ENCODE peak calls at places on chromosomes 2 and 18, in ten cellular contexts. One of them, this sample, is unnamed. For H3K4me1, the result is how much of the 10 kb centered on the place peaks cover.

GRCh38 chr2:54855434-54855833 is 132.0 kb downstream of the EML6 start:
- DNase-seq in colonic mucosa: no peak
- DNase-seq in effector memory CD4-positive, alpha-beta T cell: no peak
- DNase-seq in ovary: no peak
- DNase-seq in CD4-positive, CD25-positive, alpha-beta regulatory T cell: no peak
- DNase-seq in heart right ventricle: no peak
- DNase-seq in PC-3: peak
- DNase-seq in H9: no peak
- DNase-seq in right cardiac atrium: no peak
- DNase-seq in hepatocyte: no peak
- DNase-seq in this sample: no peak

GRCh38 chr2:121527009-121527682 is 3.5 kb upstream of the RNU4ATAC start:
- DNase-seq in colonic mucosa: no peak
- DNase-seq in effector memory CD4-positive, alpha-beta T cell: no peak
- DNase-seq in ovary: no peak
- DNase-seq in CD4-positive, CD25-positive, alpha-beta regulatory T cell: no peak
- DNase-seq in heart right ventricle: no peak
- DNase-seq in PC-3: peak
- DNase-seq in H9: no peak
- DNase-seq in right cardiac atrium: no peak
- DNase-seq in hepatocyte: no peak
- DNase-seq in this sample: no peak

GRCh38 chr2:100470898-100471514 is 724 bp downstream of the NMS start:
- DNase-seq in colonic mucosa: no peak
- DNase-seq in effector memory CD4-positive, alpha-beta T cell: no peak
- DNase-seq in ovary: peak
- DNase-seq in CD4-positive, CD25-positive, alpha-beta regulatory T cell: no peak
- DNase-seq in heart right ventricle: no peak
- DNase-seq in PC-3: no peak
- DNase-seq in H9: peak
- DNase-seq in right cardiac atrium: peak
- DNase-seq in hepatocyte: peak
- DNase-seq in this sample: no peak

GRCh38 chr2:191222507-191222906 is 22.7 kb upstream of the MYO1B start:
- DNase-seq in colonic mucosa: no peak
- DNase-seq in effector memory CD4-positive, alpha-beta T cell: no peak
- DNase-seq in ovary: no peak
- DNase-seq in CD4-positive, CD25-positive, alpha-beta regulatory T cell: no peak
- DNase-seq in heart right ventricle: peak
- DNase-seq in PC-3: no peak
- DNase-seq in H9: no peak
- DNase-seq in right cardiac atrium: peak
- DNase-seq in hepatocyte: no peak
- DNase-seq in this sample: no peak

GRCh38 chr2:198775737-198776136 is 682.0 kb downstream of the SATB2 start:
- DNase-seq in colonic mucosa: peak
- DNase-seq in effector memory CD4-positive, alpha-beta T cell: no peak
- DNase-seq in ovary: no peak
- DNase-seq in CD4-positive, CD25-positive, alpha-beta regulatory T cell: no peak
- DNase-seq in heart right ventricle: no peak
- DNase-seq in PC-3: no peak
- DNase-seq in H9: no peak
- DNase-seq in right cardiac atrium: no peak
- DNase-seq in hepatocyte: no peak
- DNase-seq in this sample: no peak

GRCh38 chr18:12391487-12392136 is 14.6 kb upstream of the AFG3L2 start:
- DNase-seq in colonic mucosa: peak
- DNase-seq in effector memory CD4-positive, alpha-beta T cell: peak
- DNase-seq in ovary: peak
- DNase-seq in CD4-positive, CD25-positive, alpha-beta regulatory T cell: peak
- DNase-seq in heart right ventricle: peak
- DNase-seq in PC-3: peak
- DNase-seq in H9: no peak
- DNase-seq in right cardiac atrium: peak
- DNase-seq in hepatocyte: peak
- DNase-seq in this sample: peak

GRCh38 chr2:20880221-20880771 is 57.4 kb upstream of the LDAH start:
- DNase-seq in colonic mucosa: no peak
- DNase-seq in effector memory CD4-positive, alpha-beta T cell: no peak
- DNase-seq in ovary: no peak
- DNase-seq in CD4-positive, CD25-positive, alpha-beta regulatory T cell: no peak
- DNase-seq in heart right ventricle: no peak
- DNase-seq in PC-3: peak
- DNase-seq in H9: peak
- DNase-seq in right cardiac atrium: no peak
- DNase-seq in hepatocyte: no peak
- DNase-seq in this sample: peak

GRCh38 chr2:221850076-221850475 is 278.0 kb upstream of the EPHA4 start:
- DNase-seq in colonic mucosa: no peak
- DNase-seq in effector memory CD4-positive, alpha-beta T cell: no peak
- DNase-seq in ovary: no peak
- DNase-seq in CD4-positive, CD25-positive, alpha-beta regulatory T cell: no peak
- DNase-seq in heart right ventricle: no peak
- DNase-seq in PC-3: peak
- DNase-seq in H9: no peak
- DNase-seq in right cardiac atrium: no peak
- DNase-seq in hepatocyte: no peak
- DNase-seq in this sample: no peak

GRCh38 chr2:173343921-173344320 is 10.8 kb upstream of the CDCA7 start:
- DNase-seq in colonic mucosa: no peak
- DNase-seq in effector memory CD4-positive, alpha-beta T cell: no peak
- DNase-seq in ovary: no peak
- DNase-seq in CD4-positive, CD25-positive, alpha-beta regulatory T cell: no peak
- DNase-seq in heart right ventricle: no peak
- DNase-seq in PC-3: no peak
- DNase-seq in H9: no peak
- DNase-seq in right cardiac atrium: no peak
- DNase-seq in hepatocyte: no peak
- DNase-seq in this sample: no peak

GRCh38 chr2:137769406-137769805 is 194.9 kb upstream of the HNMT start:
- DNase-seq in colonic mucosa: no peak
- DNase-seq in effector memory CD4-positive, alpha-beta T cell: no peak
- DNase-seq in ovary: no peak
- DNase-seq in CD4-positive, CD25-positive, alpha-beta regulatory T cell: no peak
- DNase-seq in heart right ventricle: no peak
- DNase-seq in PC-3: no peak
- DNase-seq in H9: no peak
- DNase-seq in right cardiac atrium: no peak
- DNase-seq in hepatocyte: no peak
- DNase-seq in this sample: no peak

GRCh38 chr18:3679254-3679653 is 229.3 kb downstream of the TGIF1 start:
- DNase-seq in colonic mucosa: no peak
- DNase-seq in effector memory CD4-positive, alpha-beta T cell: no peak
- DNase-seq in ovary: no peak
- DNase-seq in CD4-positive, CD25-positive, alpha-beta regulatory T cell: no peak
- DNase-seq in heart right ventricle: no peak
- DNase-seq in PC-3: no peak
- DNase-seq in H9: no peak
- DNase-seq in right cardiac atrium: no peak
- DNase-seq in hepatocyte: no peak
- DNase-seq in this sample: no peak

GRCh38 chr18:34086370-34086769 is 138.3 kb downstream of the NOL4 start:
- DNase-seq in colonic mucosa: no peak
- DNase-seq in effector memory CD4-positive, alpha-beta T cell: no peak
- DNase-seq in ovary: no peak
- DNase-seq in CD4-positive, CD25-positive, alpha-beta regulatory T cell: no peak
- DNase-seq in heart right ventricle: no peak
- DNase-seq in PC-3: no peak
- DNase-seq in H9: no peak
- DNase-seq in right cardiac atrium: no peak
- DNase-seq in hepatocyte: no peak
- DNase-seq in this sample: no peak

GRCh38 chr2:30620102-30620501 is 173.1 kb downstream of the LCLAT1 start:
- DNase-seq in colonic mucosa: no peak
- DNase-seq in effector memory CD4-positive, alpha-beta T cell: no peak
- DNase-seq in ovary: no peak
- DNase-seq in CD4-positive, CD25-positive, alpha-beta regulatory T cell: no peak
- DNase-seq in heart right ventricle: no peak
- DNase-seq in PC-3: no peak
- DNase-seq in H9: no peak
- DNase-seq in right cardiac atrium: no peak
- DNase-seq in hepatocyte: no peak
- DNase-seq in this sample: no peak

GRCh38 chr18:9838144-9838877 is 47.5 kb upstream of the TXNDC2 start:
- DNase-seq in colonic mucosa: no peak
- DNase-seq in effector memory CD4-positive, alpha-beta T cell: no peak
- DNase-seq in ovary: no peak
- DNase-seq in CD4-positive, CD25-positive, alpha-beta regulatory T cell: no peak
- DNase-seq in heart right ventricle: peak
- DNase-seq in PC-3: no peak
- DNase-seq in H9: peak
- DNase-seq in right cardiac atrium: peak
- DNase-seq in hepatocyte: peak
- DNase-seq in this sample: no peak

GRCh38 chr2:188089896-188090295 is 201.8 kb upstream of the GULP1 start:
- DNase-seq in colonic mucosa: no peak
- DNase-seq in effector memory CD4-positive, alpha-beta T cell: no peak
- DNase-seq in ovary: no peak
- DNase-seq in CD4-positive, CD25-positive, alpha-beta regulatory T cell: no peak
- DNase-seq in heart right ventricle: no peak
- DNase-seq in PC-3: no peak
- DNase-seq in H9: no peak
- DNase-seq in right cardiac atrium: no peak
- DNase-seq in hepatocyte: no peak
- DNase-seq in this sample: no peak

DNA sequence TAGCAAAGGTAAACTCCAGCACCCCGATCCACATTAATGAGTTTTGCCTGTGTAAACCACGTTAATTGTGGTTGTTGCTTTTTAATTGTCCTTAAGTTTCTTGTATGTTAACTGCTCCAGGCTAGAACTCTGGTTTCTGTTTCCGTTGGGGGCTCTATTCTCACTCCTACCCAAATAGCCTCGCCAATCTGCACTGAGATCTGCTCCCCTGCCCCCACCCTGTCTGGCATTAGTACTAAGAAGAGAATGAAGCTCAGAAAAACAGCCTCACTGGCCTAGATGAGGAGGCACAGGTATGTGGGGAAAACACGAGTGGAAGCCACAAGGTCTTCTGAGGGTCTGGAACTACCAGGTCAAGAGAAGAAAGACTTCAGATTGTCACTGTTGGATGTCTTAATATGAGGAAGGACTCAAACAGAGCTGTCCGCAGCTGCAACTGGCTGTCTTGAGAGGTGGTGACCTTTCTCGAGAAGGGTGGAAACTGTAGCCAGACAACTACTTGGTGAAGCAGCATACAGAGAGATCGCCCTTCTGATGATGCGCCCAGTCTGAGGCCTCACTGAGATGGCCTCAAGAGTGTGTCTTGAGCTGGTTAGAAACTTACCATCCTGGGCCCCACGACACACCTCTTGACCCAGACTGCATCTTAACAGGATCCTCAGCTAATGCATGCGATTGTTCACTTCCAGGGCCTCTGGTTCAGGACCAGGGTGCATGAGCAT is 73.1 kb downstream of the TGOLN2 start:
- DNase-seq in colonic mucosa: no peak
- DNase-seq in effector memory CD4-positive, alpha-beta T cell: no peak
- DNase-seq in ovary: no peak
- DNase-seq in CD4-positive, CD25-positive, alpha-beta regulatory T cell: no peak
- DNase-seq in heart right ventricle: no peak
- DNase-seq in PC-3: no peak
- DNase-seq in H9: no peak
- DNase-seq in right cardiac atrium: no peak
- DNase-seq in hepatocyte: no peak
- DNase-seq in this sample: no peak
- H3K4me1 ChIP-seq in colonic mucosa: under half
- H3K4me1 ChIP-seq in effector memory CD4-positive, alpha-beta T cell: under half
- H3K4me1 ChIP-seq in ovary: under half
- H3K4me1 ChIP-seq in CD4-positive, CD25-positive, alpha-beta regulatory T cell: under half
- H3K4me1 ChIP-seq in heart right ventricle: half or more
- H3K4me1 ChIP-seq in PC-3: under half
- H3K4me1 ChIP-seq in H9: under half
- H3K4me1 ChIP-seq in right cardiac atrium: under half
- H3K4me1 ChIP-seq in hepatocyte: half or more
- H3K4me1 ChIP-seq in this sample: half or more

DNA sequence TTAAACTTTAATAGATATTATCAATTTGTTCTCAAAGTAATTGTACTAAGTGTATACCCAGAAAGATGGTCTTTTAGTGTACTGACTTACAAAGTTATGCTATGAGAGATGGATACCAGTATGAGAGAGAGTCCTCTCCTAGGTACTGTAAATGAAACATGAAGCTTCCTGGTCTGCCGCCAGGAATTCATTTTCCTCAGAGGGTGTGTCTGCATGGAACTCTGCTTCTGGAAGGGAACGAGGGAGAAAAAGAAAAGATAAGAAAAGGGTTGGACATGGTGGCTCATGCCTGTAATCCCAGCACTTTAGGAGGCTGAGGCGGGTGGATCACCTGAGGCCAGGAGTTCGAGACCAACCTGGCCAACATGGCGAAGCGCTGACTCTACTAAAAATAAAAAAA is 2.2 kb upstream of the SSB start:
- DNase-seq in colonic mucosa: peak
- DNase-seq in effector memory CD4-positive, alpha-beta T cell: no peak
- DNase-seq in ovary: no peak
- DNase-seq in CD4-positive, CD25-positive, alpha-beta regulatory T cell: no peak
- DNase-seq in heart right ventricle: no peak
- DNase-seq in PC-3: peak
- DNase-seq in H9: no peak
- DNase-seq in right cardiac atrium: no peak
- DNase-seq in hepatocyte: no peak
- DNase-seq in this sample: peak
- H3K4me1 ChIP-seq in colonic mucosa: under half
- H3K4me1 ChIP-seq in effector memory CD4-positive, alpha-beta T cell: under half
- H3K4me1 ChIP-seq in ovary: under half
- H3K4me1 ChIP-seq in CD4-positive, CD25-positive, alpha-beta regulatory T cell: under half
- H3K4me1 ChIP-seq in heart right ventricle: under half
- H3K4me1 ChIP-seq in PC-3: under half
- H3K4me1 ChIP-seq in H9: under half
- H3K4me1 ChIP-seq in right cardiac atrium: under half
- H3K4me1 ChIP-seq in hepatocyte: under half
- H3K4me1 ChIP-seq in this sample: under half

GRCh38 chr18:77081387-77081773 is 51.2 kb downstream of the MBP start:
- DNase-seq in colonic mucosa: no peak
- DNase-seq in effector memory CD4-positive, alpha-beta T cell: no peak
- DNase-seq in ovary: no peak
- DNase-seq in CD4-positive, CD25-positive, alpha-beta regulatory T cell: no peak
- DNase-seq in heart right ventricle: no peak
- DNase-seq in PC-3: no peak
- DNase-seq in H9: no peak
- DNase-seq in right cardiac atrium: no peak
- DNase-seq in hepatocyte: no peak
- DNase-seq in this sample: no peak
- H3K4me1 ChIP-seq in colonic mucosa: under half
- H3K4me1 ChIP-seq in effector memory CD4-positive, alpha-beta T cell: under half
- H3K4me1 ChIP-seq in ovary: under half
- H3K4me1 ChIP-seq in CD4-positive, CD25-positive, alpha-beta regulatory T cell: under half
- H3K4me1 ChIP-seq in heart right ventricle: half or more
- H3K4me1 ChIP-seq in PC-3: under half
- H3K4me1 ChIP-seq in H9: under half
- H3K4me1 ChIP-seq in right cardiac atrium: under half
- H3K4me1 ChIP-seq in hepatocyte: under half
- H3K4me1 ChIP-seq in this sample: under half

DNA sequence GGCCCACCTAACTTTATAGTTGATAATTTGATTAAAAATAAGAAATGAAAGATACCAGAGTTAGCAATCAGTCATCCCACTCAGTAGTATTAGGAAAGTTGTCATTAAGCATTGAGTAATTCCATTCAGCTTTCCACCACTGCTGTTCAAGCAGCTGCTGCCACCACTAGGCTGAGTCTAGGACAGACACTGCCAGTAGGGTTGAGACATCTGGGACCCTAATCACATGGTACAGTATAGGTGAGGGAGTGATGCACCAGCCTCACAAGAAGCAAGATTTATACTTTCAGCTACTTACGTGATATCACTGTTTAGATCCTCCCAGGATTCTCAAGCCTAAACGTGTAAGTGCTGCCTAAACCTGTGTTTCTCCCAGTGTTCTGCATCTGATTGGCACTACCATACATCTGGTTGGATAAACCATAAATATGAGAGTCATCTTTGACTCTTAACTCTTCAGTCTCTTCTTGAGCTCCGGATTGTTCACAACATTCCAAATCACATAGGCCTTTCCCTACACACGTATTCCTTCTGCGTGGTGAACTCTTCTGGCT is 3.2 kb downstream of the UBXN4 start:
- DNase-seq in colonic mucosa: no peak
- DNase-seq in effector memory CD4-positive, alpha-beta T cell: no peak
- DNase-seq in ovary: no peak
- DNase-seq in CD4-positive, CD25-positive, alpha-beta regulatory T cell: no peak
- DNase-seq in heart right ventricle: no peak
- DNase-seq in PC-3: peak
- DNase-seq in H9: peak
- DNase-seq in right cardiac atrium: no peak
- DNase-seq in hepatocyte: peak
- DNase-seq in this sample: no peak
- H3K4me1 ChIP-seq in colonic mucosa: under half
- H3K4me1 ChIP-seq in effector memory CD4-positive, alpha-beta T cell: under half
- H3K4me1 ChIP-seq in ovary: under half
- H3K4me1 ChIP-seq in CD4-positive, CD25-positive, alpha-beta regulatory T cell: under half
- H3K4me1 ChIP-seq in heart right ventricle: under half
- H3K4me1 ChIP-seq in PC-3: under half
- H3K4me1 ChIP-seq in H9: under half
- H3K4me1 ChIP-seq in right cardiac atrium: under half
- H3K4me1 ChIP-seq in hepatocyte: under half
- H3K4me1 ChIP-seq in this sample: under half

This sample was measured in stomach.